ENCODE peak calls at places on chromosomes 1 and 21, in five cellular contexts. X is retinal pigment epithelial cell, U is fibroblast of pulmonary artery, L is tibial nerve, Z is upper lobe of right lung. N is an unnamed sample.

GRCh38 chr1:203557390-203557789 is 63.4 kb downstream of the OPTC start:
- DNase-seq in X (no peak), L (no peak), U (peak; percentile 60), Z (no peak), N (peak; percentile 86)

GRCh38 chr1:45230537-45230936 is 24.1 kb upstream of the ZSWIM5 start:
- DNase-seq in U (no peak), X (no peak), L (no peak), Z (no peak), N (no peak)

GRCh38 chr1:45282346-45282745 is 44.3 kb upstream of the HPDL start:
- DNase-seq in U (peak; percentile 66), L (no peak), X (no peak), Z (no peak), N (peak; percentile 55)

GRCh38 chr1:240247899-240248298 is 156.2 kb downstream of the FMN2 start:
- DNase-seq in Z (no peak), L (no peak), X (no peak), U (no peak), N (no peak)

GRCh38 chr1:114458208-114458777 is 52.7 kb downstream of the TRIM33 start:
- DNase-seq in U (peak; percentile 82), X (peak; percentile 74), L (no peak), Z (no peak), N (peak; percentile 78)

GRCh38 chr1:163082971-163083370 is 13.8 kb downstream of the RGS4 start:
- DNase-seq in X (no peak), U (no peak), Z (no peak), L (no peak), N (peak; percentile 33)

GRCh38 chr1:15678578-15678977 is 5.5 kb upstream of the PLEKHM2 start:
- DNase-seq in X (peak; percentile 53), L (no peak), Z (peak; percentile 51), U (peak; percentile 80), N (peak; percentile 77)

GRCh38 chr1:206020393-206021007 is 3.2 kb downstream of the CTSE start:
- DNase-seq in Z (no peak), X (no peak), L (no peak), U (no peak), N (no peak)

GRCh38 chr1:45172764-45173163 is 33.6 kb downstream of the ZSWIM5 start:
- DNase-seq in Z (no peak), U (no peak), L (no peak), X (no peak), N (no peak)

GRCh38 chr1:8790987-8791386 is 26.5 kb downstream of the RERE start:
- DNase-seq in L (no peak), Z (no peak), U (no peak), X (no peak), N (no peak)

GRCh38 chr1:212098340-212098739 is 62.8 kb downstream of the DTL start:
- DNase-seq in Z (no peak), U (no peak), L (no peak), X (no peak), N (no peak)

GRCh38 chr1:77757616-77758015 is 2.0 kb downstream of the USP33 start:
- DNase-seq in U (peak; percentile 82), X (peak; percentile 75), L (no peak), Z (no peak), N (peak; percentile 79)

GRCh38 chr1:235709018-235709417 is 59.4 kb upstream of the GNG4 start:
- DNase-seq in X (no peak), L (no peak), Z (no peak), U (no peak), N (no peak)

GRCh38 chr1:9256332-9256731 is 21.8 kb downstream of the H6PD start:
- DNase-seq in L (no peak), Z (no peak), U (no peak), X (no peak), N (no peak)

GRCh38 chr1:182185822-182186756 is 124.6 kb upstream of the ZNF648 start:
- DNase-seq in L (no peak), U (no peak), X (peak; percentile 86), Z (no peak), N (no peak)

GRCh38 chr1:18385239-18385790 is 95.4 kb upstream of the KLHDC7A start:
- DNase-seq in X (no peak), U (no peak), Z (no peak), L (no peak), N (no peak)

GRCh38 chr1:115669886-115670285 is 28.1 kb downstream of the VANGL1 start:
- DNase-seq in X (no peak), Z (no peak), L (no peak), U (no peak), N (peak; percentile 14)

GRCh38 chr1:230350208-230350921 is 75.8 kb downstream of the PGBD5 start:
- DNase-seq in Z (no peak), L (no peak), U (no peak), X (no peak), N (peak; percentile 13)

GRCh38 chr1:235415008-235415904 is 48.0 kb downstream of the TBCE start:
- DNase-seq in U (peak; percentile 87), L (peak; percentile 28), Z (peak; percentile 70), X (peak; percentile 42), N (peak; percentile 89)

GRCh38 chr1:61255324-61255703 is 173.0 kb downstream of the NFIA start:
- DNase-seq in U (peak; percentile 40), Z (no peak), X (no peak), L (no peak), N (no peak)

GRCh38 chr1:7425229-7425628 is 345.9 kb upstream of the VAMP3 start:
- DNase-seq in X (no peak), U (no peak), Z (peak; percentile 30), L (no peak), N (no peak)

GRCh38 chr1:184533049-184533448 is 146.2 kb downstream of the C1orf21 start:
- DNase-seq in L (no peak), U (no peak), Z (no peak), X (no peak), N (no peak)

GRCh38 chr1:18008116-18008515 is 99.5 kb upstream of the IGSF21 start:
- DNase-seq in L (no peak), Z (no peak), U (no peak), X (no peak), N (no peak)

GRCh38 chr1:37035828-37036666 is 1.7 kb upstream of the GRIK3 start:
- DNase-seq in L (no peak), Z (no peak), U (no peak), X (no peak), N (no peak)
- TF ChIP-seq CTCF in L (no peak), Z (no peak), U (no peak), X (no peak), N (no peak)

GRCh38 chr21:27681841-27682240 is 715.0 kb upstream of the ADAMTS5 start:
- DNase-seq in U (peak; percentile 54), L (no peak), Z (no peak), X (peak; percentile 42), N (peak; percentile 47)

GRCh38 chr21:27683292-27683691 is 716.4 kb upstream of the ADAMTS5 start:
- DNase-seq in L (no peak), Z (no peak), X (no peak), U (no peak), N (no peak)

GRCh38 chr21:27678511-27678910 is 711.6 kb upstream of the ADAMTS5 start:
- DNase-seq in X (no peak), L (no peak), Z (no peak), U (no peak), N (no peak)

GRCh38 chr21:27677547-27677946 is 710.7 kb upstream of the ADAMTS5 start:
- DNase-seq in L (no peak), X (peak; percentile 89), Z (no peak), U (no peak), N (peak; percentile 6)

GRCh38 chr21:27681038-27681437 is 714.1 kb upstream of the ADAMTS5 start:
- DNase-seq in Z (no peak), L (no peak), X (no peak), U (no peak), N (peak; percentile 63)
- H3K4me3 ChIP-seq in Z (no peak overlapping the region), L (no peak overlapping the region), X (no peak overlapping the region), U (no peak overlapping the region), N (no peak overlapping the region)

GRCh38 chr1:34108269-34108668 is 56.8 kb downstream of the CSMD2 start:
- DNase-seq in L (no peak), U (no peak), Z (no peak), X (no peak), N (no peak)

GRCh38 chr1:34115233-34115632 is 49.8 kb downstream of the CSMD2 start:
- DNase-seq in Z (no peak), X (no peak), L (no peak), U (no peak), N (no peak)

GRCh38 chr1:34108711-34109110 is 56.3 kb downstream of the CSMD2 start:
- DNase-seq in L (no peak), Z (no peak), X (no peak), U (no peak), N (no peak)

GRCh38 chr1:34113362-34113761 is 51.7 kb downstream of the CSMD2 start:
- DNase-seq in U (no peak), L (no peak), X (no peak), Z (no peak), N (no peak)

DNA sequence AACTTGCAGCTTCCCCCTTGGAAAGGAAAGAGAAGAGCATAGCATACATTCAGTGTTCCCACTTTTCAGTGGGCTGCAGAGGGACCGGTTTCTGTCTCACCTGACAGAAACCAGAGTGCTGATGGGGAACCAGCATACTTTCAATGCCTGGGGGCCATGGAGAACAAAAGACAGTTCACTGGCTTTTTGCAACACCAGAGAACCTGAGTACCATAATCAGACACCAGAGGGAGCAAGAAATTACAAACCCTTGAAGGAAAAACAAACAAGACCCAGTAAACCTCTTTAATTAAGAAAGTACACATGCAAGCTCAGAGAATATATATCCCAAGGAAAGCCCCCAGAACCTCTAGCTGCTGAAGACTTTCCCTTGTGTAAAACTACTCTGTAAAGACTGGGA is 51.1 kb downstream of the CSMD2 start:
- DNase-seq in Z (no peak), L (no peak), X (no peak), U (peak; percentile 1), N (peak; percentile 18)
- TF ChIP-seq CTCF in Z (no peak), L (no peak), X (peak; percentile 16), U (peak; percentile 11), N (peak; percentile 4)

DNA sequence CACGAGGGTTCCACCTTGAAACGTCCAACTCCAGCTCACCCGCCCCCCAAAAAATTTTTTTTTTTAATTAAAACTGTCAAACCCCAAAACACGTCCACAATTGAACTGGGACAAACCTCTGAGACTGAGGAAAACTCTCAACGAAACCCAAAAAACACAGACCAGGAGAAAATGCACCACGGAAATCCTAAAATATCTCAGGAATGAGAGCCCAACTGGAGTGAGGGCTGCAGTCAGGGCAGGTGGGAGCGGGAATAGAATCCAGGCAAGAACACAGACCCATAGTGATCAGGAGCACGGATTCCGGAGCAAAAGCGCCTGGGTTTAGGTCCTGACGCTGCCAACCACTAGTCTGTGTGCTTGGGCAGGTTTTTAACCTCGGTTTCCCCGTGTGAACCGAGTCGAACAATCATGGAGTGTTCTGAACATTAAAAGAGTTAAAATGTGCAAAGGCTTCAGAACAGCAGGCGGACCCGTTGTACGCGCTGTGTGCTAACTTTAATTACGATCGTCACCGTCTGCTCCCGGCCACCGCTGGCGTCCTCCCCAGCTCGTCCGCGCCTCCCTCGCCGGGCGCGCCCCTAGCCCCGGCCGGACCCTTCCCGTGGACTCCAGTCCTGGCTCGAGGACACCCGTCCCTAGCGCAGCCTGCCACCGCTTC is 624 bp downstream of the ARHGAP29 start:
- DNase-seq in L (no peak), Z (no peak), X (no peak), U (peak; percentile 56), N (peak; percentile 55)
- H3K4me3 ChIP-seq in L (peak overlapping the region; percentile 84), Z (peak overlapping the region; percentile 83), X (peak overlapping the region; percentile 81), U (peak overlapping the region; percentile 93), N (peak overlapping the region; percentile 80)

GRCh38 chr1:52033190-52034049 is at the start of gene KTI12:
- DNase-seq in U (peak; percentile 94), Z (peak; percentile 94), L (peak; percentile 66), X (peak; percentile 76), N (peak; percentile 96)
- TF ChIP-seq CTCF in U (no peak), Z (no peak), L (no peak), X (no peak), N (no peak)

GRCh38 chr21:29295066-29295650 is 3.6 kb upstream of the BACH1 start:
- DNase-seq in X (no peak), U (no peak), Z (no peak), L (no peak), N (no peak)
- H3K4me3 ChIP-seq in X (no peak overlapping the region), U (no peak overlapping the region), Z (no peak overlapping the region), L (no peak overlapping the region), N (no peak overlapping the region)

N was measured in cardiac fibroblast.